ENCODE peak calls at places on chromosomes 4 and X, in four cellular contexts. T is MM.1S; W is CD8-positive, alpha-beta T cell; K is MCF 10A. L is an unnamed sample.

GRCh38 chr4:189267312-189267965 is 673.2 kb upstream of the FRG1 start:
- DNase-seq in T (no peak), W (no peak), K (no peak), L (no peak)

GRCh38 chrX:12906392-12906791 is at the start of gene TLR8:
- DNase-seq in T (no peak), W (no peak), K (no peak), L (no peak)

GRCh38 chrX:16305187-16305586 is 137.9 kb downstream of the MAGEB17 start:
- DNase-seq in T (no peak), W (no peak), K (no peak), L (no peak)

GRCh38 chr4:13548059-13548983 is 4.0 kb upstream of the NKX3-2 start:
- DNase-seq in T (peak), W (no peak), K (peak), L (no peak)

GRCh38 chr4:53962516-53963225 is 101.7 kb downstream of the CHIC2 start:
- DNase-seq in T (no peak), W (no peak), K (no peak), L (no peak)

GRCh38 chr4:6720202-6720699 is 4.3 kb downstream of the BLOC1S4 start:
- DNase-seq in T (peak), W (peak), K (peak), L (peak)

GRCh38 chr4:65502151-65502691 is 168.1 kb downstream of the EPHA5 start:
- DNase-seq in T (no peak), W (no peak), K (peak), L (no peak)

GRCh38 chr4:8617486-8618040 is 25.0 kb downstream of the CPZ start:
- DNase-seq in T (no peak), W (no peak), K (no peak), L (no peak)

GRCh38 chr4:66750273-66750672 is 795.0 kb downstream of the CENPC start:
- DNase-seq in T (no peak), W (no peak), K (no peak), L (no peak)

GRCh38 chr4:105246712-105247111 is 100.0 kb downstream of the TET2 start:
- DNase-seq in T (no peak), W (no peak), K (no peak), L (no peak)

GRCh38 chr4:134777626-134778025 is 576.0 kb upstream of the PABPC4L start:
- DNase-seq in T (peak), W (no peak), K (peak), L (no peak)

GRCh38 chrX:3262906-3263305 is 83.5 kb downstream of the MXRA5 start:
- DNase-seq in T (no peak), W (no peak), K (peak), L (no peak)

GRCh38 chrX:21978346-21978745 is 37.8 kb downstream of the SMS start:
- DNase-seq in T (no peak), W (no peak), K (no peak), L (no peak)

GRCh38 chr4:137531951-137532868 is at the start of gene PCDH18:
- DNase-seq in T (peak), W (no peak), K (peak), L (no peak)

GRCh38 chr4:1998296-1998695 is 10.5 kb downstream of the NELFA start:
- DNase-seq in T (no peak), W (no peak), K (no peak), L (no peak)

GRCh38 chr4:3522326-3522640 is 9.9 kb downstream of the LRPAP1 start:
- DNase-seq in T (no peak), W (no peak), K (no peak), L (no peak)

GRCh38 chrX:39162322-39162721 is 361.1 kb downstream of the MID1IP1 start:
- DNase-seq in T (no peak), W (no peak), K (no peak), L (no peak)

GRCh38 chr4:134024251-134024650 is 177.3 kb downstream of the PABPC4L start:
- DNase-seq in T (no peak), W (no peak), K (peak), L (no peak)

GRCh38 chrX:111649641-111650040 is 31.3 kb upstream of the ALG13 start:
- DNase-seq in T (no peak), W (no peak), K (peak), L (no peak)

GRCh38 chr4:139530833-139531427 is 25.1 kb downstream of the SETD7 start:
- DNase-seq in T (peak), W (peak), K (peak), L (peak)

GRCh38 chr4:46329118-46329976 is 60.6 kb downstream of the GABRA2 start:
- DNase-seq in T (peak), W (no peak), K (peak), L (no peak)
- TF ChIP-seq CTCF in T (peak), W (no peak), K (peak), L (no peak)

GRCh38 chrX:150365953-150366911 is 3.1 kb downstream of the MAMLD1 start:
- DNase-seq in T (no peak), W (no peak), K (peak), L (no peak)
- TF ChIP-seq CTCF in T (no peak), W (no peak), K (no peak), L (no peak)

GRCh38 chr4:165016971-165017370 is 14.8 kb upstream of the TRIM60 start:
- DNase-seq in T (no peak), W (no peak), K (peak), L (no peak)
- TF ChIP-seq CTCF in T (no peak), W (no peak), K (no peak), L (no peak)

GRCh38 chrX:88397551-88397950 is 349.5 kb upstream of the CPXCR1 start:
- DNase-seq in T (no peak), W (no peak), K (no peak), L (no peak)
- TF ChIP-seq CTCF in T (no peak), W (no peak), K (peak), L (no peak)

GRCh38 chr4:173433447-173433846 is 34.5 kb upstream of the SCRG1 start:
- DNase-seq in T (no peak), W (no peak), K (no peak), L (no peak)
- TF ChIP-seq CTCF in T (no peak), W (no peak), K (no peak), L (no peak)

GRCh38 chr4:102343964-102344519 is 1.2 kb downstream of the SLC39A8 start:
- DNase-seq in T (peak), W (no peak), K (peak), L (no peak)

GRCh38 chr4:102344955-102345794 is at the start of gene SLC39A8:
- DNase-seq in T (peak), W (peak), K (peak), L (peak)

GRCh38 chr4:102342404-102343074 is 2.7 kb downstream of the SLC39A8 start:
- DNase-seq in T (no peak), W (no peak), K (no peak), L (no peak)

GRCh38 chr4:102345795-102346100 is 466 bp upstream of the SLC39A8 start:
- DNase-seq in T (peak), W (no peak), K (no peak), L (no peak)

DNA sequence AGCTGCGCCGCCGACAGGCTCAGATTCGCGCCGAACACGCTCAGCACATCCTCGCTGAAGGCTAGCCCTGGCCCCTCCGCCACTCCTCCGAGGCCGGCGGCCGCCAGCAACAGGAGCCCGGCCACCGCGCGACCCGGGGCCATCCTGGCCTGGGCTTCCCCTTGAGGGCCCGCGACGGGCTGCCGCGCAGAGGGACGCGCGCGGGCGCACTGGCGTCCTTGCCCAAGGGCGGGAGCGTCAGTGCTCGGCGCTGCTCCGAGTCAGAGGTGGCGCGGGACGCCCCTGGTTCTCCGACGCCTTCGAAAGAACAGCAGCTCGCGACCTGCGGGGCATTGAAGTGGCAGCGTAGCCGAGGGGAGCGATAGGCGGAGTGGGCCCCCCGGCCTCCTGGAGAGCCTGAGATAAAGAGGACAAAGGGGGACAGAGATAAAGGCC is 745 bp downstream of the SLC39A8 start:
- DNase-seq in T (peak), W (peak), K (no peak), L (peak)
- TF ChIP-seq CTCF in T (no peak), W (no peak), K (no peak), L (no peak)

GRCh38 chr4:176014583-176015108 is 51.0 kb upstream of the WDR17 start:
- DNase-seq in T (no peak), W (no peak), K (no peak), L (no peak)
- TF ChIP-seq CTCF in T (no peak), W (no peak), K (no peak), L (no peak)

DNA sequence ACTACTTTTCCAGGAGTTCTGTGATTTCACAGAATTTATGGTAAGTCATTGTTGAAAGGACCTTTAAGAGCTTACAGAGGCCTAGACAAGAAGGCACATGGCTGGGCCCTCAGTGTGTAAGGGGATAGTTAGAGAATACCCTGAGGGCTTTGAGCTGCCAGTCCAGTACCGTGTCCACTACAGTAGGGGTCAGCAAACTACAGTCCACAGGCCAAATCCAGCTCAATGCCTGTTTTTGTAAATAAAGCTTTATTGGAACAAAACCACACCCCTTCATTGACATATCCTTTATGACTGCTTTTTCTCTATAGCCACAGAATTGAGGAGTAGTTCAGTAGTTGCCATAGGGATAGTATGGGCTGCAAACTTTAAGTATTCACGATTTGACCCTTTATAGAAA is 176.2 kb downstream of the MID1 start:
- DNase-seq in T (no peak), W (no peak), K (no peak), L (no peak)
- TF ChIP-seq CTCF in T (no peak), W (no peak), K (peak), L (no peak)